ENCODE peak calls at places on chromosomes 7 and 10, in four cellular contexts. One of them, this sample, is unnamed.

GRCh38 chr7:536231-536630 is 16.6 kb upstream of the PDGFA start:
- DNase-seq in AG09309: no peak
- DNase-seq in cardiac fibroblast: no peak
- DNase-seq in body of pancreas: no peak
- DNase-seq in this sample: no peak

GRCh38 chr7:140005754-140006503 is 56.8 kb downstream of the PARP12 start:
- DNase-seq in AG09309: no peak
- DNase-seq in cardiac fibroblast: peak
- DNase-seq in body of pancreas: no peak
- DNase-seq in this sample: no peak

GRCh38 chr10:27679996-27680395 is 65.6 kb downstream of the MKX start:
- DNase-seq in AG09309: no peak
- DNase-seq in cardiac fibroblast: no peak
- DNase-seq in body of pancreas: no peak
- DNase-seq in this sample: no peak

GRCh38 chr7:130821864-130822263 is 87.9 kb upstream of the KLF14 start:
- DNase-seq in AG09309: no peak
- DNase-seq in cardiac fibroblast: peak
- DNase-seq in body of pancreas: no peak
- DNase-seq in this sample: no peak

GRCh38 chr10:17200885-17201164 is 647 bp downstream of the TRDMT1 start:
- DNase-seq in AG09309: no peak
- DNase-seq in cardiac fibroblast: peak
- DNase-seq in body of pancreas: peak
- DNase-seq in this sample: peak

GRCh38 chr7:50342616-50343114 is 38.1 kb downstream of the IKZF1 start:
- DNase-seq in AG09309: no peak
- DNase-seq in cardiac fibroblast: peak
- DNase-seq in body of pancreas: no peak
- DNase-seq in this sample: peak

GRCh38 chr7:138546064-138546619 is 86.1 kb downstream of the TRIM24 start:
- DNase-seq in AG09309: no peak
- DNase-seq in cardiac fibroblast: no peak
- DNase-seq in body of pancreas: no peak
- DNase-seq in this sample: no peak

GRCh38 chr7:73717025-73717807 is 2.3 kb downstream of the STX1A start:
- DNase-seq in AG09309: no peak
- DNase-seq in cardiac fibroblast: peak
- DNase-seq in body of pancreas: no peak
- DNase-seq in this sample: no peak

GRCh38 chr10:28788252-28788651 is 110.9 kb downstream of the BAMBI start:
- DNase-seq in AG09309: no peak
- DNase-seq in cardiac fibroblast: no peak
- DNase-seq in body of pancreas: no peak
- DNase-seq in this sample: no peak

GRCh38 chr7:22663319-22663718 is 63.7 kb upstream of the IL6 start:
- DNase-seq in AG09309: peak
- DNase-seq in cardiac fibroblast: peak
- DNase-seq in body of pancreas: no peak
- DNase-seq in this sample: no peak

GRCh38 chr10:116002735-116003134 is 270.3 kb downstream of the GFRA1 start:
- DNase-seq in AG09309: no peak
- DNase-seq in cardiac fibroblast: no peak
- DNase-seq in body of pancreas: no peak
- DNase-seq in this sample: no peak

GRCh38 chr10:110794808-110795207 is 76.9 kb upstream of the PDCD4 start:
- DNase-seq in AG09309: no peak
- DNase-seq in cardiac fibroblast: no peak
- DNase-seq in body of pancreas: peak
- DNase-seq in this sample: no peak

GRCh38 chr10:78765726-78766335 is 302.9 kb upstream of the ZMIZ1 start:
- DNase-seq in AG09309: no peak
- DNase-seq in cardiac fibroblast: no peak
- DNase-seq in body of pancreas: peak
- DNase-seq in this sample: no peak

GRCh38 chr7:77991656-77992055 is 193.1 kb downstream of the PHTF2 start:
- DNase-seq in AG09309: no peak
- DNase-seq in cardiac fibroblast: no peak
- DNase-seq in body of pancreas: no peak
- DNase-seq in this sample: no peak

GRCh38 chr7:92794846-92795245 is 41.5 kb downstream of the CDK6 start:
- DNase-seq in AG09309: no peak
- DNase-seq in cardiac fibroblast: no peak
- DNase-seq in body of pancreas: no peak
- DNase-seq in this sample: no peak

GRCh38 chr7:155885162-155886160 is 73.2 kb upstream of the SHH start:
- DNase-seq in AG09309: no peak
- DNase-seq in cardiac fibroblast: peak
- DNase-seq in body of pancreas: no peak
- DNase-seq in this sample: no peak

GRCh38 chr7:98133181-98133580 is 26.5 kb downstream of the LMTK2 start:
- DNase-seq in AG09309: no peak
- DNase-seq in cardiac fibroblast: peak
- DNase-seq in body of pancreas: no peak
- DNase-seq in this sample: peak

GRCh38 chr10:49448924-49449323 is 53.0 kb upstream of the DRGX start:
- DNase-seq in AG09309: no peak
- DNase-seq in cardiac fibroblast: peak
- DNase-seq in body of pancreas: no peak
- DNase-seq in this sample: no peak

GRCh38 chr7:158740657-158741293 is 36.2 kb upstream of the NCAPG2 start:
- DNase-seq in AG09309: peak
- DNase-seq in cardiac fibroblast: peak
- DNase-seq in body of pancreas: no peak
- DNase-seq in this sample: no peak
- H3K4me3 ChIP-seq in AG09309: no peak
- H3K4me3 ChIP-seq in cardiac fibroblast: no peak
- H3K4me3 ChIP-seq in body of pancreas: no peak
- H3K4me3 ChIP-seq in this sample: no peak

DNA sequence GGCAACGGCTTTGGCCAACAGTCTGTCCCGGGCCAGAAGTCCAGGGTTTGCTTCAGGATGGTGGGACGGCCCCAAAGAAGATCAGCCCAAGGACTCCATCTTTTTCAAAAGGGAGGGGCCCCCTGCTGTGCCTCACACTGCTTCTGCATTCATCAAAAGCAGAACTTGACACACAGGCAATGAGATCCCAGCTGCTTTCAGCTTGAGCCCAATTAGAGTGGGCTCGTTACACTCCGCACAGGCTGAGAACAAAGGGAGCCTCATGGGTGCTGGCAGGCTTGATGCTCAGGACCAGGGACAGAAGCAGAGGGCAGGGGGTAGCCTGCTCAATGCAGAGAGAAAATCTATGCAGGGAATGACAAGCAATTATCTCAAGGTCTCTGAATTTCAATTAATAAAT is 45.5 kb downstream of the VOPP1 start:
- DNase-seq in AG09309: no peak
- DNase-seq in cardiac fibroblast: no peak
- DNase-seq in body of pancreas: no peak
- DNase-seq in this sample: no peak
- H3K4me3 ChIP-seq in AG09309: no peak
- H3K4me3 ChIP-seq in cardiac fibroblast: no peak
- H3K4me3 ChIP-seq in body of pancreas: no peak
- H3K4me3 ChIP-seq in this sample: no peak

DNA sequence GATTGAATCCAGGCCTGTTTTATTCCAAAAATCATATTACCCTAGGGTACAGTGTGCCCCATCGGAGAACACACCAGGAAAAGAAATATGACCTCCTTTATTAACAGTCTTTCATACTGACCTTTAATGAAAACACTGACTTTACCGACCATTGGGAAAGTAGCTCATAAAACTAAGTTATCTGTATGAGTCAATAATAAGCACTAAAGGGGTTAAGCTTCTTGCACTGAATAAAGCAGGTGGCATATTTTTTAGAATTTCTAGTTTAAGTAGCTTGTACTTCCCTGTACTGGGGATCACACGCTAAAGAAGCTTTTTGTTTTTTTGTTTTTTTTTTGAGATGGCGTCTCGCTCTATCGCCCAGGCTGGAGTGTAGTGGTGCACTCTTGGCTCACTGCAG is 199.8 kb downstream of the FAM107B start:
- DNase-seq in AG09309: no peak
- DNase-seq in cardiac fibroblast: no peak
- DNase-seq in body of pancreas: no peak
- DNase-seq in this sample: no peak
- H3K4me3 ChIP-seq in AG09309: no peak
- H3K4me3 ChIP-seq in cardiac fibroblast: no peak
- H3K4me3 ChIP-seq in body of pancreas: no peak
- H3K4me3 ChIP-seq in this sample: no peak

GRCh38 chr7:47744883-47745282 is 163.0 kb upstream of the TNS3 start:
- DNase-seq in AG09309: no peak
- DNase-seq in cardiac fibroblast: no peak
- DNase-seq in body of pancreas: no peak
- DNase-seq in this sample: no peak

GRCh38 chr7:47746468-47746867 is 164.6 kb upstream of the TNS3 start:
- DNase-seq in AG09309: no peak
- DNase-seq in cardiac fibroblast: no peak
- DNase-seq in body of pancreas: no peak
- DNase-seq in this sample: no peak

GRCh38 chr7:47747160-47747559 is 165.2 kb upstream of the TNS3 start:
- DNase-seq in AG09309: no peak
- DNase-seq in cardiac fibroblast: no peak
- DNase-seq in body of pancreas: no peak
- DNase-seq in this sample: no peak

GRCh38 chr7:47751068-47751467 is 169.2 kb upstream of the TNS3 start:
- DNase-seq in AG09309: no peak
- DNase-seq in cardiac fibroblast: no peak
- DNase-seq in body of pancreas: no peak
- DNase-seq in this sample: peak

GRCh38 chr7:47748041-47748440 is 166.1 kb upstream of the TNS3 start:
- DNase-seq in AG09309: no peak
- DNase-seq in cardiac fibroblast: no peak
- DNase-seq in body of pancreas: no peak
- DNase-seq in this sample: no peak
- H3K4me3 ChIP-seq in AG09309: no peak
- H3K4me3 ChIP-seq in cardiac fibroblast: no peak
- H3K4me3 ChIP-seq in body of pancreas: no peak
- H3K4me3 ChIP-seq in this sample: no peak

DNA sequence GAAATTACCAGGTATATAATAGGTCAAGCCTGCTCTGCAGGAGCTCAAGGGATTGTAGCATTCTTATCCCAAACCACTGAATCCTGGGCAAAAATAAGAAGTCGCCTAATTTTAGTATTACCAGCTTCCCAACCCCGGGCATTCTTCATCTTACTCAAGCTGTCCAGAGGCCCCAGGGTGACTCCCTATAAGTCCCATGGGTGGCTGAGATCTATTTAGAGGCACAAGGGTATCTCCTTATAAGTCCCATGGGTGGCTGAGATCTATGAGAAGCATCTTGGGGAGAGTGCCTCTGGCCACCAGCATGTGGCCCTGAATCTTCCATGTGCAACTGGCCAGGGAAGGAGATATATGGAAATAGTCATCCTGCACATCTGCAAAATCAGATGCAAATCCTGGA is 38.9 kb downstream of the PRSS2 start:
- DNase-seq in AG09309: no peak
- DNase-seq in cardiac fibroblast: no peak
- DNase-seq in body of pancreas: no peak
- DNase-seq in this sample: no peak
- H3K4me3 ChIP-seq in AG09309: no peak
- H3K4me3 ChIP-seq in cardiac fibroblast: no peak
- H3K4me3 ChIP-seq in body of pancreas: no peak
- H3K4me3 ChIP-seq in this sample: peak

GRCh38 chr10:113986316-113986715 is 57.4 kb upstream of the ADRB1 start:
- DNase-seq in AG09309: no peak
- DNase-seq in cardiac fibroblast: no peak
- DNase-seq in body of pancreas: no peak
- DNase-seq in this sample: no peak
- H3K4me3 ChIP-seq in AG09309: no peak
- H3K4me3 ChIP-seq in cardiac fibroblast: no peak
- H3K4me3 ChIP-seq in body of pancreas: no peak
- H3K4me3 ChIP-seq in this sample: no peak

GRCh38 chr7:37284805-37285211 is 163.9 kb downstream of the ELMO1 start:
- DNase-seq in AG09309: no peak
- DNase-seq in cardiac fibroblast: no peak
- DNase-seq in body of pancreas: peak
- DNase-seq in this sample: no peak

GRCh38 chr7:37285701-37286475 is 162.8 kb downstream of the ELMO1 start:
- DNase-seq in AG09309: no peak
- DNase-seq in cardiac fibroblast: no peak
- DNase-seq in body of pancreas: no peak
- DNase-seq in this sample: peak

GRCh38 chr7:37287093-37287492 is 161.6 kb downstream of the ELMO1 start:
- DNase-seq in AG09309: no peak
- DNase-seq in cardiac fibroblast: no peak
- DNase-seq in body of pancreas: no peak
- DNase-seq in this sample: no peak

GRCh38 chr7:37289781-37290180 is 158.9 kb downstream of the ELMO1 start:
- DNase-seq in AG09309: no peak
- DNase-seq in cardiac fibroblast: no peak
- DNase-seq in body of pancreas: no peak
- DNase-seq in this sample: no peak

GRCh38 chr7:37289347-37289746 is 159.3 kb downstream of the ELMO1 start:
- DNase-seq in AG09309: no peak
- DNase-seq in cardiac fibroblast: no peak
- DNase-seq in body of pancreas: no peak
- DNase-seq in this sample: no peak
- H3K4me3 ChIP-seq in AG09309: no peak
- H3K4me3 ChIP-seq in cardiac fibroblast: no peak
- H3K4me3 ChIP-seq in body of pancreas: no peak
- H3K4me3 ChIP-seq in this sample: no peak

DNA sequence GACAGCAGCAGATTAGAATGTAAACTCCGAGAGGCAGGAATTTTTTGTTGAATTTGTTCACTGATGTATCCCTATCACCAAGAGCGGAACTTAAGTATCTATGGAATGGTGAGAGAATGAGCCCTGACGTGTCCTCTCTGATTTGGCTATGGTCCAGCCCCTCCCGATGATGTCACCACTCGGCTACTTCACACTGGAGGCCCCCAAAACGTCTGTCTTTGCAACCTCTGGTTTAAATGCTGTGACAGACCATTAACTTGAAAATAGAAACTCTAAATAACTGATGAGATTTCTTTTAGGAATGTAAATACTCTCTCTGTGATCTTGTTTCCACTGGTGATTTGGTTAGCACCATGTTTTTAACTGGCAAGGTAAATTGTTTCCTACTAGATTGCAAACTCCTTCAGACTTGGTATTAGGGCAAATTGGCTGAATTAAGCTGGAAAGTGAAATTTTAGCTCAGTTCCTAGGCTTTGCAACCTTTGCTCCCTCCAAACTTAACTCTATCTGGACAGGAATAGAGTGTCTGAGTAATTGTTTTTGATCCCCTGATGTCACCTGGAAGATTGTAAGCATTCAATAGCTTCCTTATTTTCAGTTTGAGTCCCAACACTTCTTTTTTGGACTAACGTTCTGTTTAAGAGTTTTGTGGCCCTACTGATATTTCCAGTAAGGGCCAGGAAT is 19.1 kb downstream of the SLC16A12 start:
- DNase-seq in AG09309: peak
- DNase-seq in cardiac fibroblast: peak
- DNase-seq in body of pancreas: peak
- DNase-seq in this sample: no peak
- H3K4me3 ChIP-seq in AG09309: no peak
- H3K4me3 ChIP-seq in cardiac fibroblast: no peak
- H3K4me3 ChIP-seq in body of pancreas: no peak
- H3K4me3 ChIP-seq in this sample: no peak

This sample was measured in Jurkat, Clone E6-1.